ENCODE peak calls at places on chromosomes 2 and 18, in four cellular contexts. One of them, this sample, is unnamed.

GRCh38 chr2:57908736-57909161 is 137.9 kb upstream of the VRK2 start:
- DNase-seq in nucleus accumbens: no peak
- DNase-seq in GM12865: peak; percentile 81
- DNase-seq in activated effector memory CD4-positive, alpha-beta T cell treated with anti-CD3 and anti-CD28 coated beads, Interleukin-2, amount 50 U/mL, for 16 hours: no peak
- DNase-seq in this sample: no peak

GRCh38 chr2:71067567-71068217 is 756 bp upstream of the NAGK start:
- DNase-seq in activated effector memory CD4-positive, alpha-beta T cell treated with anti-CD3 and anti-CD28 coated beads, Interleukin-2, amount 50 U/mL, for 16 hours: no peak
- DNase-seq in GM12865: peak; percentile 51
- DNase-seq in nucleus accumbens: no peak
- DNase-seq in this sample: no peak

GRCh38 chr18:34977787-34978532 is 63.3 kb upstream of the MAPRE2 start:
- DNase-seq in activated effector memory CD4-positive, alpha-beta T cell treated with anti-CD3 and anti-CD28 coated beads, Interleukin-2, amount 50 U/mL, for 16 hours: peak; percentile 80
- DNase-seq in GM12865: peak; percentile 48
- DNase-seq in nucleus accumbens: peak; percentile 43
- DNase-seq in this sample: peak; percentile 35

GRCh38 chr2:6913415-6914157 is 3.6 kb upstream of the RNF144A start:
- DNase-seq in GM12865: peak; percentile 19
- DNase-seq in activated effector memory CD4-positive, alpha-beta T cell treated with anti-CD3 and anti-CD28 coated beads, Interleukin-2, amount 50 U/mL, for 16 hours: peak; percentile 81
- DNase-seq in nucleus accumbens: no peak
- DNase-seq in this sample: no peak

GRCh38 chr2:231190531-231191197 is 7.8 kb upstream of the ARMC9 start:
- DNase-seq in activated effector memory CD4-positive, alpha-beta T cell treated with anti-CD3 and anti-CD28 coated beads, Interleukin-2, amount 50 U/mL, for 16 hours: no peak
- DNase-seq in nucleus accumbens: no peak
- DNase-seq in GM12865: no peak
- DNase-seq in this sample: no peak

GRCh38 chr18:76405761-76406356 is 89.2 kb downstream of the ZNF516 start:
- DNase-seq in activated effector memory CD4-positive, alpha-beta T cell treated with anti-CD3 and anti-CD28 coated beads, Interleukin-2, amount 50 U/mL, for 16 hours: peak; percentile 58
- DNase-seq in GM12865: peak; percentile 66
- DNase-seq in nucleus accumbens: no peak
- DNase-seq in this sample: no peak

GRCh38 chr18:77065221-77065981 is 67.2 kb downstream of the MBP start:
- DNase-seq in GM12865: peak; percentile 83
- DNase-seq in nucleus accumbens: no peak
- DNase-seq in activated effector memory CD4-positive, alpha-beta T cell treated with anti-CD3 and anti-CD28 coated beads, Interleukin-2, amount 50 U/mL, for 16 hours: peak; percentile 85
- DNase-seq in this sample: peak; percentile 98

GRCh38 chr2:240603846-240604245 is 17.3 kb downstream of the CAPN10 start:
- DNase-seq in activated effector memory CD4-positive, alpha-beta T cell treated with anti-CD3 and anti-CD28 coated beads, Interleukin-2, amount 50 U/mL, for 16 hours: peak; percentile 58
- DNase-seq in GM12865: no peak
- DNase-seq in nucleus accumbens: no peak
- DNase-seq in this sample: no peak

GRCh38 chr2:10971855-10972348 is 60.2 kb downstream of the KCNF1 start:
- DNase-seq in nucleus accumbens: no peak
- DNase-seq in activated effector memory CD4-positive, alpha-beta T cell treated with anti-CD3 and anti-CD28 coated beads, Interleukin-2, amount 50 U/mL, for 16 hours: peak; percentile 46
- DNase-seq in GM12865: no peak
- DNase-seq in this sample: peak; percentile 38

GRCh38 chr2:37188570-37188969 is at the start of gene SULT6B1:
- DNase-seq in activated effector memory CD4-positive, alpha-beta T cell treated with anti-CD3 and anti-CD28 coated beads, Interleukin-2, amount 50 U/mL, for 16 hours: no peak
- DNase-seq in nucleus accumbens: no peak
- DNase-seq in GM12865: no peak
- DNase-seq in this sample: no peak

GRCh38 chr2:25521665-25522387 is 151.6 kb downstream of the DTNB start:
- DNase-seq in activated effector memory CD4-positive, alpha-beta T cell treated with anti-CD3 and anti-CD28 coated beads, Interleukin-2, amount 50 U/mL, for 16 hours: no peak
- DNase-seq in GM12865: peak; percentile 91
- DNase-seq in nucleus accumbens: no peak
- DNase-seq in this sample: peak; percentile 56

GRCh38 chr18:76493213-76494107 is 1.6 kb downstream of the ZNF516 start:
- DNase-seq in GM12865: peak; percentile 73
- DNase-seq in activated effector memory CD4-positive, alpha-beta T cell treated with anti-CD3 and anti-CD28 coated beads, Interleukin-2, amount 50 U/mL, for 16 hours: peak; percentile 66
- DNase-seq in nucleus accumbens: no peak
- DNase-seq in this sample: peak; percentile 35

GRCh38 chr2:11724151-11724550 is 22.3 kb upstream of the LPIN1 start:
- DNase-seq in nucleus accumbens: no peak
- DNase-seq in GM12865: no peak
- DNase-seq in activated effector memory CD4-positive, alpha-beta T cell treated with anti-CD3 and anti-CD28 coated beads, Interleukin-2, amount 50 U/mL, for 16 hours: no peak
- DNase-seq in this sample: no peak

GRCh38 chr18:37398248-37398920 is 167.2 kb downstream of the CELF4 start:
- DNase-seq in nucleus accumbens: no peak
- DNase-seq in activated effector memory CD4-positive, alpha-beta T cell treated with anti-CD3 and anti-CD28 coated beads, Interleukin-2, amount 50 U/mL, for 16 hours: no peak
- DNase-seq in GM12865: no peak
- DNase-seq in this sample: no peak

GRCh38 chr2:168574856-168575630 is 119.0 kb downstream of the CERS6 start:
- DNase-seq in GM12865: peak; percentile 61
- DNase-seq in nucleus accumbens: no peak
- DNase-seq in activated effector memory CD4-positive, alpha-beta T cell treated with anti-CD3 and anti-CD28 coated beads, Interleukin-2, amount 50 U/mL, for 16 hours: no peak
- DNase-seq in this sample: no peak

GRCh38 chr2:41922177-41922576 is 125.6 kb upstream of the PKDCC start:
- DNase-seq in activated effector memory CD4-positive, alpha-beta T cell treated with anti-CD3 and anti-CD28 coated beads, Interleukin-2, amount 50 U/mL, for 16 hours: no peak
- DNase-seq in nucleus accumbens: no peak
- DNase-seq in GM12865: no peak
- DNase-seq in this sample: no peak

GRCh38 chr2:235594041-235594440 is 100.2 kb downstream of the AGAP1 start:
- DNase-seq in GM12865: peak; percentile 38
- DNase-seq in activated effector memory CD4-positive, alpha-beta T cell treated with anti-CD3 and anti-CD28 coated beads, Interleukin-2, amount 50 U/mL, for 16 hours: no peak
- DNase-seq in nucleus accumbens: no peak
- DNase-seq in this sample: peak; percentile 5

GRCh38 chr2:174176898-174177297 is 71.4 kb downstream of the OLA1 start:
- DNase-seq in activated effector memory CD4-positive, alpha-beta T cell treated with anti-CD3 and anti-CD28 coated beads, Interleukin-2, amount 50 U/mL, for 16 hours: no peak
- DNase-seq in nucleus accumbens: no peak
- DNase-seq in GM12865: no peak
- DNase-seq in this sample: no peak

GRCh38 chr2:215269397-215270117 is 42.3 kb upstream of the ATIC start:
- DNase-seq in nucleus accumbens: peak; percentile 6
- DNase-seq in GM12865: peak; percentile 84
- DNase-seq in activated effector memory CD4-positive, alpha-beta T cell treated with anti-CD3 and anti-CD28 coated beads, Interleukin-2, amount 50 U/mL, for 16 hours: peak; percentile 79
- DNase-seq in this sample: peak; percentile 37

This sample was measured in HL-60.